ENCODE peak calls at places on chromosomes 11 and 22, in six cellular contexts. M is right cardiac atrium, R is foreskin fibroblast, I is tibial nerve, H is body of pancreas, N is lower leg skin. F is an unnamed sample.

GRCh38 chr11:90558328-90558865 is 335.5 kb upstream of the CHORDC1 start:
- DNase-seq in M (no peak), R (no peak), I (no peak), H (no peak), N (peak; percentile 75), F (no peak)

GRCh38 chr11:10856689-10857603 is 907 bp downstream of the ZBED5 start:
- DNase-seq in M (no peak), R (peak; percentile 50), I (no peak), H (peak; percentile 38), N (no peak), F (peak; percentile 40)

GRCh38 chr11:36374726-36375125 is 78.6 kb downstream of the PRR5L start:
- DNase-seq in M (no peak), R (no peak), I (no peak), H (no peak), N (no peak), F (no peak)

GRCh38 chr22:21628386-21629261 is 1.2 kb downstream of the YDJC start:
- DNase-seq in M (peak; percentile 64), R (no peak), I (no peak), H (no peak), N (no peak), F (no peak)

GRCh38 chr22:38097557-38098409 is 12.7 kb downstream of the BAIAP2L2 start:
- DNase-seq in M (peak; percentile 55), R (peak; percentile 29), I (no peak), H (no peak), N (no peak), F (no peak)

GRCh38 chr11:118634435-118635236 is 27.2 kb downstream of the PHLDB1 start:
- DNase-seq in M (peak; percentile 95), R (peak; percentile 89), I (peak; percentile 69), H (peak; percentile 91), N (peak; percentile 91), F (no peak)

GRCh38 chr22:44666207-44666585 is 35.8 kb upstream of the PRR5 start:
- DNase-seq in M (no peak), R (no peak), I (no peak), H (no peak), N (no peak), F (no peak)

GRCh38 chr11:96267490-96268010 is 75.4 kb downstream of the MAML2 start:
- DNase-seq in M (no peak), R (no peak), I (no peak), H (no peak), N (no peak), F (no peak)

GRCh38 chr22:17063372-17064106 is 21.3 kb upstream of the IL17RA start:
- DNase-seq in M (peak; percentile 82), R (peak; percentile 32), I (no peak), H (no peak), N (peak; percentile 59), F (peak; percentile 32)

GRCh38 chr22:44543781-44544181 is 45.7 kb upstream of the RTL6 start:
- DNase-seq in M (no peak), R (peak; percentile 34), I (no peak), H (no peak), N (peak; percentile 84), F (no peak)

GRCh38 chr22:45552580-45553332 is 50.1 kb downstream of the FBLN1 start:
- DNase-seq in M (peak; percentile 89), R (peak; percentile 99), I (peak; percentile 56), H (peak; percentile 37), N (no peak), F (no peak)

GRCh38 chr11:36071917-36072500 is 128.1 kb downstream of the LDLRAD3 start:
- DNase-seq in M (no peak), R (no peak), I (no peak), H (no peak), N (no peak), F (no peak)

GRCh38 chr11:132632641-132633124 is 899.6 kb downstream of the OPCML start:
- DNase-seq in M (no peak), R (peak; percentile 98), I (no peak), H (no peak), N (no peak), F (no peak)

GRCh38 chr11:65382804-65383368 is 440 bp upstream of the SLC25A45 start:
- DNase-seq in M (no peak), R (no peak), I (no peak), H (peak; percentile 96), N (no peak), F (no peak)

GRCh38 chr22:30381250-30381649 is 6.0 kb downstream of the RNF215 start:
- DNase-seq in M (no peak), R (no peak), I (no peak), H (no peak), N (no peak), F (peak; percentile 95)

GRCh38 chr11:44950036-44950624 is 553 bp downstream of the TP53I11 start:
- DNase-seq in M (peak; percentile 75), R (no peak), I (no peak), H (peak; percentile 40), N (peak; percentile 90), F (no peak)

DNA sequence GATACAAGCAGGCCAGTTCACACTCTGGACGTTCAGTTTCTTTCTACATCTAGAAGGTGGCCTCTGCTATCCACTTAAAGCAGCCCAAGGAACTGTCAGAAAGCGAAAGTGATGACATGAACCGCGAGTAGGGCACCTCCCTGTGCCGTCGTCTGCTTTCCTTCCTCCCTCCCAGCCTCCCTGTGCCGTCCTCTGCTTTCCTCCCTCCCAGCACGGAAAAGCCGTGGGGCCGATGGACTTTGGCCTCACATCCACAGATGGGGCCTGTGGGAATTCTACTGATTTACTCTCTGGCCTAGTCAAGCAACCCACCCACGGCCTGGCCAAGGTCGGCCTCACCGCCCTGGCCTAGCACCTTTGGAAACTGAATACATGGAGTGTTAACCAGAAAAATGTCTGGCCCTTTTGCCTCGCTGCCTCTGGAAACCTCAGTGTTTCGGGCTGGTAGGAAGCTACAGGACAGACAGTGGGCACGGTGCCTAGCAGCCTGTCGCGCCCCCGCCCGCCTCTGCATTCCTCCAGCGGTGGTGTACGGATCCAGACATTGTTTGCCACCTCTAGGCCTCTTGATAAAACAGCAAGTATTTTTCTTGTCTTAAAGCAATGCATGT is 14.2 kb downstream of the PEX26 start:
- DNase-seq in M (peak; percentile 92), R (no peak), I (peak; percentile 39), H (peak; percentile 81), N (peak; percentile 93), F (no peak)
- H3K4me3 ChIP-seq in M (peak overlapping the region; percentile 14), R (no peak overlapping the region), I (peak overlapping the region; percentile 32), H (no peak overlapping the region), N (no peak overlapping the region), F (no peak overlapping the region)

GRCh38 chr11:71499546-71499945 is 27.5 kb upstream of the KRTAP5-7 start:
- DNase-seq in M (no peak), R (no peak), I (no peak), H (no peak), N (peak; percentile 21), F (no peak)

GRCh38 chr11:71495286-71496090 is 31.6 kb upstream of the KRTAP5-7 start:
- DNase-seq in M (no peak), R (no peak), I (no peak), H (no peak), N (peak; percentile 66), F (no peak)

GRCh38 chr11:71499125-71499524 is 27.9 kb upstream of the KRTAP5-7 start:
- DNase-seq in M (no peak), R (no peak), I (no peak), H (no peak), N (peak; percentile 52), F (peak; percentile 84)

GRCh38 chr11:71498091-71498490 is 29.0 kb upstream of the KRTAP5-7 start:
- DNase-seq in M (no peak), R (no peak), I (no peak), H (no peak), N (peak; percentile 70), F (no peak)

DNA sequence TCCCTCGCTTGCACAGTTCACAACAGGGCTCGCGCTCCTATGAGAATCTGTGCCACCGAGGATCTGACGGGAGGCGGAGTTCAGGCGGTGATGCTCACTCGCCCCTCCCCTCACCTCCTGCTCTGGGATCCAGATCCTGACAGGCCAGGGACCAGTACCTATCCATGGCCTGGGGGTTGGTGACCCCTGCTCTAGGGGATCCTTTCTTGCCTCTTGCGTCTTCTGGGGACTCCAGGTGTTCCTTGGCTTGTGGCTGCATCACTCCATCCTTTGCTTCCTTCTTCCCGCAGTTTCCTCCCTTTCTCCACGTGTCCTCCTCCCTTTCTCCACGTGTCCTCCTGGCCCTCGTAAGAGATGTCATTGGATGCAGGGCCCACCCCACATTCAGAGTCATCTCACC is 30.6 kb upstream of the KRTAP5-7 start:
- DNase-seq in M (no peak), R (no peak), I (no peak), H (no peak), N (peak; percentile 39), F (no peak)
- H3K4me3 ChIP-seq in M (no peak overlapping the region), R (no peak overlapping the region), I (no peak overlapping the region), H (no peak overlapping the region), N (no peak overlapping the region), F (no peak overlapping the region)

GRCh38 chr11:76785513-76785912 is 2.4 kb downstream of the TSKU start:
- DNase-seq in M (no peak), R (peak; percentile 48), I (no peak), H (no peak), N (no peak), F (no peak)
- H3K4me3 ChIP-seq in M (peak overlapping the region; percentile 74), R (peak overlapping the region; percentile 97), I (peak overlapping the region; percentile 18), H (no peak overlapping the region), N (no peak overlapping the region), F (no peak overlapping the region)

DNA sequence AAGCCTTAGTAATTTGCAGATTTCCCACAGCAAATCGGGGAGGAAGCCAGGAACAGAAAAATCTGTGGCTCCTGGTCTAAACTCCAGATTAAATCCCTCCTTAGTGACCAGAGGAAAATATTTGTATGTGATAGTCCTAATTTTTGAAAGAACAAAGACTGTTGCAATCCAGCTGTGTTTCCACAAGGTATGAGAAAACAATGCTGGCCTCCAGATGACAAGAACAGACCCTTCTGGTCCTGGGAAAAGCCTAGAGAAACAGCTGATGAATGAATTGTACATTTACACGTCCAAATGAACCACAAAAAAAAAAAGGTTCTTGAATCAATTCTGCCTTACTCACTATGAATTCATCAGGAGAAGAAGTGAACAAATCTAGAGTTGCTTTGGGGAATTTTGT is 63.7 kb downstream of the ETS1 start:
- DNase-seq in M (no peak), R (peak; percentile 65), I (no peak), H (no peak), N (no peak), F (no peak)
- H3K4me3 ChIP-seq in M (no peak overlapping the region), R (no peak overlapping the region), I (no peak overlapping the region), H (no peak overlapping the region), N (no peak overlapping the region), F (peak overlapping the region; percentile 71)

DNA sequence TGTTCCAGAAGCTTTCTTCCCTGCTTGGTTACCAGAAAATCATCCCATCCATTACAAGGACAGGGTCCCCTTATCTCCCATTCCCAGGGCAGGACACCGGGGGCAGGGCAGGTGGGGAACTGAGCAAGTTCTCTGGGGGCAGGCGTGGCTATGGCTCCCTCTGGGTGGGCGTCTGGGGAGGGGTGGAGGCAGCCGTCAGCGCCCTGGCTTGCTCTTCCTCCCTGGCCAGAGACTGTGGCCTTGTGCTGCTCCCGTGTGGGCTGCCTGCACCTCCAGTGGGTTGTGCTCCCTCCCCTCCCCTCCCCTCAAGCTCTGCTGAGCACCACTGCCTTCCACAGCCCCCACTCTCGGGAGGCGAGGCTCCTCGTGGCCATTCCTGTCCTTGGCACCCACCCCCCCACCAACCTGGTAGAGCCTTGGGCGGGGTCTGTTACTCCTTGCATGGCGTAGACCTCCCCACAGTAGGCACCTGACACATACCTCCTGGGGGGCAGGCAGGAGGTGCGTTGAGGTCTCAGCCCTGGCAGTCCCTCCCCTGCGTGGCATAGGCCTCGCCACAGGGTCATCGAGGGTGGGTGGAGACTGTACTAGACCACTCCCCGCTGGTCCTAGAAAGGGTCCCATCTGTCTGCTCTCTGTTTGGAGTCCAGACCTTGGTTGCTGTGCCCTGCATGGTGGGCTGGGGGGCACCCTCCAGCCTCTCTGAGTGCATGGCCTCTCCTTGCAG is 24.2 kb upstream of the PPP6R3 start:
- DNase-seq in M (no peak), R (no peak), I (no peak), H (no peak), N (no peak), F (no peak)
- H3K4me3 ChIP-seq in M (no peak overlapping the region), R (no peak overlapping the region), I (no peak overlapping the region), H (no peak overlapping the region), N (no peak overlapping the region), F (no peak overlapping the region)

F was measured in Jurkat, Clone E6-1.